ENCODE peak calls at places on chromosomes 4 and X, in five cellular contexts. One of them, this sample, is unnamed.

GRCh38 chr4:100590308-100590707 is 72.5 kb upstream of the EMCN start:
- DNase-seq in type B pancreatic cell: no peak
- DNase-seq in mucosa of descending colon: no peak
- DNase-seq in GDM1: no peak
- DNase-seq in activated CD8-positive, alpha-beta memory T cell treated with anti-CD3 and anti-CD28 coated beads for 48 hours: no peak
- DNase-seq in this sample: no peak

GRCh38 chr4:2095236-2096072 is 36.3 kb downstream of the NAT8L start:
- DNase-seq in type B pancreatic cell: peak
- DNase-seq in mucosa of descending colon: no peak
- DNase-seq in GDM1: no peak
- DNase-seq in activated CD8-positive, alpha-beta memory T cell treated with anti-CD3 and anti-CD28 coated beads for 48 hours: no peak
- DNase-seq in this sample: peak

GRCh38 chr4:139530833-139531427 is 25.1 kb downstream of the SETD7 start:
- DNase-seq in type B pancreatic cell: no peak
- DNase-seq in mucosa of descending colon: peak
- DNase-seq in GDM1: no peak
- DNase-seq in activated CD8-positive, alpha-beta memory T cell treated with anti-CD3 and anti-CD28 coated beads for 48 hours: no peak
- DNase-seq in this sample: no peak

GRCh38 chr4:173272987-173273386 is 61.2 kb downstream of the HMGB2 start:
- DNase-seq in type B pancreatic cell: no peak
- DNase-seq in mucosa of descending colon: no peak
- DNase-seq in GDM1: no peak
- DNase-seq in activated CD8-positive, alpha-beta memory T cell treated with anti-CD3 and anti-CD28 coated beads for 48 hours: no peak
- DNase-seq in this sample: no peak

GRCh38 chr4:139913995-139914394 is 240.0 kb downstream of the MAML3 start:
- DNase-seq in type B pancreatic cell: no peak
- DNase-seq in mucosa of descending colon: no peak
- DNase-seq in GDM1: no peak
- DNase-seq in activated CD8-positive, alpha-beta memory T cell treated with anti-CD3 and anti-CD28 coated beads for 48 hours: no peak
- DNase-seq in this sample: no peak

GRCh38 chr4:3225946-3226345 is 23.0 kb upstream of the MSANTD1 start:
- DNase-seq in type B pancreatic cell: no peak
- DNase-seq in mucosa of descending colon: no peak
- DNase-seq in GDM1: no peak
- DNase-seq in activated CD8-positive, alpha-beta memory T cell treated with anti-CD3 and anti-CD28 coated beads for 48 hours: no peak
- DNase-seq in this sample: no peak

GRCh38 chr4:155552180-155552579 is 114.5 kb upstream of the GUCY1A1 start:
- DNase-seq in type B pancreatic cell: no peak
- DNase-seq in mucosa of descending colon: no peak
- DNase-seq in GDM1: no peak
- DNase-seq in activated CD8-positive, alpha-beta memory T cell treated with anti-CD3 and anti-CD28 coated beads for 48 hours: no peak
- DNase-seq in this sample: peak

GRCh38 chrX:361231-362145 is 25.2 kb downstream of the PPP2R3B start:
- DNase-seq in type B pancreatic cell: no peak
- DNase-seq in mucosa of descending colon: peak
- DNase-seq in GDM1: no peak
- DNase-seq in activated CD8-positive, alpha-beta memory T cell treated with anti-CD3 and anti-CD28 coated beads for 48 hours: no peak
- DNase-seq in this sample: no peak

GRCh38 chr4:77358315-77358928 is 201.4 kb downstream of the CCNG2 start:
- DNase-seq in type B pancreatic cell: no peak
- DNase-seq in mucosa of descending colon: no peak
- DNase-seq in GDM1: no peak
- DNase-seq in activated CD8-positive, alpha-beta memory T cell treated with anti-CD3 and anti-CD28 coated beads for 48 hours: no peak
- DNase-seq in this sample: no peak

GRCh38 chr4:30696195-30696594 is 24.0 kb upstream of the PCDH7 start:
- DNase-seq in type B pancreatic cell: no peak
- DNase-seq in mucosa of descending colon: no peak
- DNase-seq in GDM1: no peak
- DNase-seq in activated CD8-positive, alpha-beta memory T cell treated with anti-CD3 and anti-CD28 coated beads for 48 hours: no peak
- DNase-seq in this sample: no peak

GRCh38 chr4:22345678-22346077 is 170.2 kb downstream of the ADGRA3 start:
- DNase-seq in type B pancreatic cell: no peak
- DNase-seq in mucosa of descending colon: no peak
- DNase-seq in GDM1: no peak
- DNase-seq in activated CD8-positive, alpha-beta memory T cell treated with anti-CD3 and anti-CD28 coated beads for 48 hours: no peak
- DNase-seq in this sample: no peak

GRCh38 chr4:152220201-152220666 is 315.7 kb downstream of the FBXW7 start:
- DNase-seq in type B pancreatic cell: no peak
- DNase-seq in mucosa of descending colon: no peak
- DNase-seq in GDM1: no peak
- DNase-seq in activated CD8-positive, alpha-beta memory T cell treated with anti-CD3 and anti-CD28 coated beads for 48 hours: no peak
- DNase-seq in this sample: no peak

GRCh38 chr4:37685726-37686372 is 327 bp downstream of the RELL1 start:
- DNase-seq in type B pancreatic cell: peak
- DNase-seq in mucosa of descending colon: no peak
- DNase-seq in GDM1: peak
- DNase-seq in activated CD8-positive, alpha-beta memory T cell treated with anti-CD3 and anti-CD28 coated beads for 48 hours: peak
- DNase-seq in this sample: peak

GRCh38 chr4:15778742-15779231 is 659 bp downstream of the CD38 start:
- DNase-seq in type B pancreatic cell: no peak
- DNase-seq in mucosa of descending colon: peak
- DNase-seq in GDM1: peak
- DNase-seq in activated CD8-positive, alpha-beta memory T cell treated with anti-CD3 and anti-CD28 coated beads for 48 hours: no peak
- DNase-seq in this sample: no peak

GRCh38 chrX:120769576-120770341 is 105.9 kb downstream of the CT47B1 start:
- DNase-seq in type B pancreatic cell: no peak
- DNase-seq in mucosa of descending colon: no peak
- DNase-seq in GDM1: peak
- DNase-seq in activated CD8-positive, alpha-beta memory T cell treated with anti-CD3 and anti-CD28 coated beads for 48 hours: no peak
- DNase-seq in this sample: no peak

GRCh38 chr4:102641796-102642195 is 119.0 kb downstream of the MANBA start:
- DNase-seq in type B pancreatic cell: no peak
- DNase-seq in mucosa of descending colon: no peak
- DNase-seq in GDM1: no peak
- DNase-seq in activated CD8-positive, alpha-beta memory T cell treated with anti-CD3 and anti-CD28 coated beads for 48 hours: no peak
- DNase-seq in this sample: no peak

GRCh38 chrX:281166-281999 is at the start of gene PLCXD1:
- DNase-seq in type B pancreatic cell: no peak
- DNase-seq in mucosa of descending colon: peak
- DNase-seq in GDM1: no peak
- DNase-seq in activated CD8-positive, alpha-beta memory T cell treated with anti-CD3 and anti-CD28 coated beads for 48 hours: no peak
- DNase-seq in this sample: no peak

GRCh38 chr4:71680706-71681105 is 103.2 kb downstream of the GC start:
- DNase-seq in type B pancreatic cell: no peak
- DNase-seq in mucosa of descending colon: no peak
- DNase-seq in GDM1: no peak
- DNase-seq in activated CD8-positive, alpha-beta memory T cell treated with anti-CD3 and anti-CD28 coated beads for 48 hours: no peak
- DNase-seq in this sample: no peak

GRCh38 chrX:646796-647195 is 16.2 kb downstream of the SHOX start:
- DNase-seq in type B pancreatic cell: no peak
- DNase-seq in mucosa of descending colon: no peak
- DNase-seq in GDM1: no peak
- DNase-seq in activated CD8-positive, alpha-beta memory T cell treated with anti-CD3 and anti-CD28 coated beads for 48 hours: no peak
- DNase-seq in this sample: peak

This sample was measured in osteocyte.